ENCODE peak calls at places on chromosomes 7 and 10, in eight cellular contexts. O is heart right ventricle, G is HCT116, D is RWPE2, Z is AG04450, I is left lung, C is body of pancreas, F is BJ. X is an unnamed sample.

GRCh38 chr10:84540022-84540616 is 211.7 kb downstream of the CCSER2 start:
- DNase-seq in Z (peak), F (peak), I (no peak), C (no peak), G (no peak), D (no peak), O (no peak), X (peak)

GRCh38 chr10:43362191-43362839 is 9.1 kb upstream of the FXYD4 start:
- DNase-seq in F (peak), C (peak), O (peak), I (peak), Z (peak), D (peak), G (peak), X (no peak)

GRCh38 chr10:2928219-2928840 is 139.0 kb upstream of the PFKP start:
- DNase-seq in G (peak), F (no peak), Z (peak), D (no peak), C (peak), O (peak), I (no peak), X (peak)

GRCh38 chr10:62000037-62000603 is 98.6 kb downstream of the ARID5B start:
- DNase-seq in I (no peak), Z (no peak), D (no peak), C (no peak), G (no peak), F (no peak), O (no peak), X (no peak)

GRCh38 chr7:77276120-77276519 is 76.5 kb upstream of the FGL2 start:
- DNase-seq in D (no peak), C (no peak), G (no peak), O (no peak), I (no peak), Z (peak), F (no peak), X (no peak)

GRCh38 chr10:3774814-3775670 is 10.0 kb downstream of the KLF6 start:
- DNase-seq in C (no peak), D (no peak), I (no peak), F (no peak), G (peak), O (peak), Z (no peak), X (peak)

GRCh38 chr7:34260282-34260681 is 354.9 kb downstream of the BMPER start:
- DNase-seq in Z (peak), D (no peak), O (no peak), C (no peak), F (peak), G (peak), I (no peak), X (peak)

GRCh38 chr10:91551856-91552255 is 81.0 kb downstream of the PPP1R3C start:
- DNase-seq in C (peak), D (no peak), F (no peak), O (peak), I (no peak), G (peak), Z (peak), X (no peak)

GRCh38 chr10:60155945-60156683 is 233.6 kb downstream of the ANK3 start:
- DNase-seq in F (no peak), I (no peak), O (peak), Z (no peak), G (no peak), C (no peak), D (no peak), X (no peak)

GRCh38 chr7:23369100-23369499 is 70.0 kb downstream of the MALSU1 start:
- DNase-seq in G (no peak), O (no peak), C (no peak), I (no peak), Z (no peak), D (no peak), F (no peak), X (no peak)
- H3K4me3 ChIP-seq in G (no peak), O (no peak), C (no peak), I (no peak), Z (no peak), D (no peak), F (no peak), X (no peak)

GRCh38 chr10:73946253-73947145 is 35.6 kb downstream of the PLAU start:
- DNase-seq in F (no peak), G (no peak), I (no peak), C (no peak), D (no peak), O (no peak), Z (no peak), X (no peak)
- TF ChIP-seq CTCF in F (no peak), G (no peak), I (no peak), C (no peak), D (peak), O (no peak), Z (peak), X (no peak)

DNA sequence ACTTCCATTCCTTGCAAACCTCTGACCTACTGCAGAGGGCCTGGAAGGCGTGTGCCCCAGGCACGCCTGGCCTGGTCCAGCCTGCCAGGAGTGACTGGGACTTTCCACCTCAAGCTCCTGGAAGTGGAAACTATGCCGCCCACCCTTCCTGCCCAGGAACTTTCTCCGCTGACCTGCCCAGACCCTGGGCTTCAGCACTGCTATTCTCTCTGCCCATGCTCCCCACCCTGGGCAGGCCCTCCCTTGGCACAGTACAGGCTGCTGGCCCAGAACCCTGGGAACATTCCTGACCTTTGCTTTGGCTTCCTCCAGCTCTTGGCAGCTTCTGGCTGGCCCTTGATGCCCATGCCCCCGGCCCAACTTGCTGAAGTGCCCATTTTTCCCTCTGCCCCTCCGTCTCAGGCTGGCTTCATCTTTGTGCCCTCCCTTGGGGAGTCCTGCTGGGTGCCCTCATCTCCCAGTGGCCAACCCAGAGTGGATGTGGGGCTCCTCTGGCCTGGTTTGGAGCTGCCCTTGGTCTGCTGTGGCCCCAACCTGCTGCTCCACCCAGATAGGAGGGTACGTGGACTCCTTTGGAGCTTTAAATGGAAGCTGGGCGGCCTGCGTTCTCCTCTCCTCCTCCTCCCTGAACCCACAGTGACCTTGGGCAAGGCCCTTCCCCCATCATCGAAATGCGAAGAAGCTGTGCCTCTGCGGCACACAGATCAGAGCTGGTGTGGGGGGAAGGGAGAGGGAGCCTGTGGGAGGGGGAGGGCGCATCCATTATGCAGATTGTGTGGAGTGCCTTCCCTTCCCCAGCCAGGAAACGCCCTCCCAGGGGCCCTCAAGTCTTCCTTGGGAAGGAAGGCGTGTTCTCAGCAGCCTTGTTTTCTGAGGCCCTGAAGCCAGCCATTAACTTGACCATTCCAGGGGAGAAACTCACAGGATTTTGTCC is 3.4 kb downstream of the MMRN2 start:
- DNase-seq in C (peak), I (no peak), G (no peak), O (peak), D (peak), Z (no peak), F (no peak), X (no peak)
- H3K4me3 ChIP-seq in C (no peak), I (no peak), G (no peak), O (peak), D (no peak), Z (no peak), F (no peak), X (no peak)

GRCh38 chr10:4982764-4983226 is 19.6 kb downstream of the AKR1C1 start:
- DNase-seq in I (no peak), C (peak), O (no peak), D (no peak), Z (no peak), G (no peak), F (no peak), X (no peak)
- TF ChIP-seq CTCF in I (no peak), C (no peak), O (no peak), D (no peak), Z (no peak), G (no peak), F (no peak), X (no peak)